ENCODE peak calls at places on chromosomes 12 and 14, in nine cellular contexts. E, U, F, O, J, L, S, W and X are unnamed samples.
A peak's percentile ranks its signal among the peaks of the same experiment; 100 is the strongest.

GRCh38 chr14:103516426-103517171 is 6.0 kb downstream of the CKB start:
- DNase-seq in E (peak; percentile 38), U (no peak), F (no peak), O (no peak), J (no peak), L (no peak), S (no peak), W (no peak), X (no peak)

GRCh38 chr12:67355428-67356385 is 86.5 kb downstream of the CAND1 start:
- DNase-seq in E (peak; percentile 51), U (no peak), F (peak; percentile 46), O (peak; percentile 54), J (peak; percentile 53), L (no peak), S (peak; percentile 74), W (peak; percentile 42), X (peak; percentile 11)

GRCh38 chr14:53692451-53693330 is 263.9 kb downstream of the BMP4 start:
- DNase-seq in E (no peak), U (no peak), F (no peak), O (no peak), J (no peak), L (no peak), S (no peak), W (no peak), X (no peak)

GRCh38 chr14:72332054-72332453 is 399.8 kb downstream of the RGS6 start:
- DNase-seq in E (no peak), U (peak; percentile 26), F (no peak), O (no peak), J (no peak), L (no peak), S (no peak), W (no peak), X (no peak)

GRCh38 chr12:107558816-107559382 is 126.7 kb upstream of the PWP1 start:
- DNase-seq in E (peak; percentile 35), U (no peak), F (no peak), O (no peak), J (no peak), L (no peak), S (no peak), W (peak; percentile 93), X (no peak)

GRCh38 chr12:9792961-9793617 is 32.4 kb upstream of the CD69 start:
- DNase-seq in E (no peak), U (no peak), F (no peak), O (peak; percentile 22), J (peak; percentile 66), L (no peak), S (peak; percentile 49), W (no peak), X (no peak)

GRCh38 chr12:68617160-68617926 is 6.6 kb downstream of the RAP1B start:
- DNase-seq in E (no peak), U (no peak), F (no peak), O (peak; percentile 59), J (peak; percentile 36), L (no peak), S (peak; percentile 60), W (no peak), X (no peak)

GRCh38 chr14:36773136-36773540 is 111.5 kb downstream of the PAX9 start:
- DNase-seq in E (peak; percentile 75), U (no peak), F (no peak), O (no peak), J (peak; percentile 71), L (peak; percentile 56), S (peak; percentile 23), W (peak; percentile 51), X (peak; percentile 10)

GRCh38 chr12:122842505-122843405 is 7.5 kb downstream of the HIP1R start:
- DNase-seq in E (peak; percentile 61), U (no peak), F (no peak), O (no peak), J (no peak), L (peak; percentile 29), S (no peak), W (no peak), X (no peak)

GRCh38 chr12:79766705-79767464 is 76.1 kb upstream of the PAWR start:
- DNase-seq in E (no peak), U (no peak), F (no peak), O (no peak), J (peak; percentile 22), L (no peak), S (no peak), W (no peak), X (no peak)

GRCh38 chr14:87397499-87397898 is 595.5 kb downstream of the GALC start:
- DNase-seq in E (no peak), U (no peak), F (peak; percentile 80), O (no peak), J (no peak), L (no peak), S (no peak), W (no peak), X (no peak)
- TF ChIP-seq CTCF in E (no peak), U (no peak), F (peak; percentile 5), O (no peak), J (no peak), L (no peak), S (no peak), W (no peak), X (no peak)

DNA sequence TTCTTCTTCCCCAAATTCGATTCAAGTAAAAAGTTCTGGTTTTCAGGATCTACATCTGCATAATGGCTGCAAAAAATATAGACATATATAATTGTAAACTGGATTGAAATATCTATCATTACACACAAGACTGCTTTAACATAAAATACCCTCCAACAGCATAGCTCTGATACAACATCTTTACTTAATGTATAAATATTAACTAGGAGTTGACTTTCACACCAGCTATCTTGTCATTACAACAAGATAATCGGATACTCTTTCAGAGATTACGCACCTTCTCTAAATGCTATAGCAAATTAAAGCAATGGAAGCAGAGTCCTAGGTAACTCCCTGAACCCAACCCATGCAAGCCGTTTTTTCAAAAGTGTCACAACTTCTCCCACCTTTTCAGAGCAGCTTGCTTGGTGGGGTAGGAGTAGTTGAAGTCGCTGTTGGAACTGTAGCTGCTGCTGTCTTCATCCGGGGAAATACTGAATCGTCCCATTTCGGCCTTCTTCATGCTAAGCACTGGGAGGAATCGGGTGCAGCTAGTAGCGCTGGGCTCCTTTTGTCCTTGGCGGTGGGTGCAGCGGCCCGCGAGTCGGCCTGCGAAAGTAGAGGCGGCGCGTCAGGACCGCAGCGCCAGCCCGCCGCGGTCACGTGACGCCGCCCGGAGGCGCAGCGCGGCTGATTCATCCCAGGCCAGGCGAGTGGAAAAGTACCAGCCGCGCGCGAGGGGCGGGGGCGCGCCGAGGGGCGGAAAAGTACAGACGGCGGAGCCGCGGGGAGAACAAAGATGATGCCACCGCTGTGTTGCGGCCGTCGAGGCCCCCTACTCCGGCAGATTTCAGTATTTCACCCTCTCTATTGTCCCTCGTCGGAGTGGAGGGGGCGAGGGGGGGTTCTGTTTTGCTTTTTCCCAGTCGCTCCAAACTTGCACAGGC is 1.5 kb downstream of the SLC38A2 start:
- DNase-seq in E (peak; percentile 97), U (peak; percentile 87), F (peak; percentile 93), O (peak; percentile 57), J (peak; percentile 75), L (peak; percentile 92), S (peak; percentile 77), W (peak; percentile 75), X (peak; percentile 88)
- TF ChIP-seq CTCF in E (peak; percentile 14), U (peak; percentile 64), F (peak; percentile 10), O (no peak), J (no peak), L (no peak), S (no peak), W (peak; percentile 44), X (no peak)

GRCh38 chr14:22231022-22231421 is 358.0 kb downstream of the DAD1 start:
- DNase-seq in E (no peak), U (no peak), F (no peak), O (no peak), J (no peak), L (no peak), S (no peak), W (no peak), X (no peak)

GRCh38 chr14:22230517-22230916 is 358.5 kb downstream of the DAD1 start:
- DNase-seq in E (no peak), U (no peak), F (no peak), O (no peak), J (no peak), L (no peak), S (no peak), W (no peak), X (no peak)

GRCh38 chr14:22227084-22227483 is 361.9 kb downstream of the DAD1 start:
- DNase-seq in E (no peak), U (no peak), F (no peak), O (no peak), J (no peak), L (no peak), S (no peak), W (no peak), X (no peak)

GRCh38 chr14:22225526-22226133 is 363.4 kb downstream of the DAD1 start:
- DNase-seq in E (no peak), U (no peak), F (no peak), O (peak; percentile 15), J (peak; percentile 10), L (no peak), S (no peak), W (no peak), X (no peak)

GRCh38 chr14:22226381-22226780 is 362.6 kb downstream of the DAD1 start:
- DNase-seq in E (peak; percentile 55), U (no peak), F (no peak), O (no peak), J (peak; percentile 53), L (no peak), S (no peak), W (no peak), X (peak; percentile 14)
- TF ChIP-seq CTCF in E (peak; percentile 75), U (no peak), F (peak; percentile 43), O (peak; percentile 9), J (peak; percentile 58), L (peak; percentile 55), S (no peak), W (no peak), X (no peak)

GRCh38 chr14:22318951-22319350 is 270.1 kb downstream of the DAD1 start:
- DNase-seq in E (no peak), U (no peak), F (no peak), O (no peak), J (no peak), L (no peak), S (no peak), W (no peak), X (no peak)

GRCh38 chr14:22319526-22320352 is 269.3 kb downstream of the DAD1 start:
- DNase-seq in E (peak; percentile 82), U (peak; percentile 48), F (peak; percentile 50), O (no peak), J (peak; percentile 69), L (peak; percentile 67), S (peak; percentile 64), W (peak; percentile 80), X (peak; percentile 71)

GRCh38 chr14:22315336-22315735 is 273.7 kb downstream of the DAD1 start:
- DNase-seq in E (no peak), U (no peak), F (no peak), O (no peak), J (no peak), L (no peak), S (no peak), W (no peak), X (no peak)

GRCh38 chr14:22316473-22316872 is 272.6 kb downstream of the DAD1 start:
- DNase-seq in E (no peak), U (no peak), F (no peak), O (no peak), J (no peak), L (no peak), S (no peak), W (no peak), X (no peak)

DNA sequence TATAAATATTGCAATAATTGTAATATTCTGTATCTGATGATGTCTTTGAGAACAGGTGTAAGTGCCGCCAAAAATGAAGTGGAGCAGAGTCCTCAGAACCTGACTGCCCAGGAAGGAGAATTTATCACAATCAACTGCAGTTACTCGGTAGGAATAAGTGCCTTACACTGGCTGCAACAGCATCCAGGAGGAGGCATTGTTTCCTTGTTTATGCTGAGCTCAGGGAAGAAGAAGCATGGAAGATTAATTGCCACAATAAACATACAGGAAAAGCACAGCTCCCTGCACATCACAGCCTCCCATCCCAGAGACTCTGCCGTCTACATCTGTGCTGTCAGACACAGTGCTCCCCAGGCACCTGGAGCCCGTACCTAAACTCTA is 268.7 kb downstream of the DAD1 start:
- DNase-seq in E (no peak), U (no peak), F (no peak), O (no peak), J (no peak), L (no peak), S (no peak), W (no peak), X (no peak)
- TF ChIP-seq CTCF in E (no peak), U (no peak), F (no peak), O (no peak), J (no peak), L (no peak), S (no peak), W (no peak), X (no peak)